ENCODE peak calls at places on chromosomes 16 and 17, in four cellular contexts. F is HL-60, N is K562, M is GM12878. Z is an unnamed sample.

GRCh38 chr17:17551361-17551760 is 40.1 kb downstream of the PEMT start:
- DNase-seq in F (no peak), M (no peak), N (no peak), Z (no peak)

GRCh38 chr16:1183235-1183907 is 30.5 kb downstream of the CACNA1H start:
- DNase-seq in M (no peak), N (no peak), F (no peak), Z (no peak)

GRCh38 chr17:9959377-9959981 is 54.4 kb upstream of the RCVRN start:
- DNase-seq in M (no peak), N (peak), F (peak), Z (peak)

GRCh38 chr16:23595951-23596720 is at the start of gene NDUFAB1:
- DNase-seq in N (peak), F (peak), M (peak), Z (peak)

GRCh38 chr17:17419621-17420020 is 57.2 kb upstream of the MED9 start:
- DNase-seq in N (no peak), M (no peak), F (no peak), Z (no peak)

GRCh38 chr17:77889866-77890760 is 68.4 kb upstream of the TNRC6C start:
- DNase-seq in N (no peak), M (no peak), F (no peak), Z (no peak)

GRCh38 chr17:59600169-59600568 is 19.5 kb upstream of the CLTC start:
- DNase-seq in N (no peak), F (no peak), M (no peak), Z (no peak)

GRCh38 chr17:49585422-49586027 is 9.9 kb downstream of the NXPH3 start:
- DNase-seq in F (no peak), N (peak), M (no peak), Z (no peak)

GRCh38 chr16:54944002-54944401 is 13.3 kb downstream of the IRX5 start:
- DNase-seq in M (no peak), F (no peak), N (no peak), Z (no peak)

GRCh38 chr16:23512168-23512695 is 1.9 kb upstream of the GGA2 start:
- DNase-seq in N (peak), M (no peak), F (no peak), Z (no peak)

GRCh38 chr17:81349397-81350319 is 45.6 kb upstream of the BAHCC1 start:
- DNase-seq in M (no peak), N (peak), F (no peak), Z (no peak)

GRCh38 chr17:82687871-82688270 is 10.6 kb downstream of the RAB40B start:
- DNase-seq in N (no peak), M (no peak), F (no peak), Z (no peak)

GRCh38 chr16:27779719-27780161 is 229.8 kb downstream of the KATNIP start:
- DNase-seq in M (no peak), F (no peak), N (peak), Z (no peak)

GRCh38 chr17:42969006-42969581 is 4.8 kb upstream of the AARSD1 start:
- DNase-seq in N (peak), F (peak), M (no peak), Z (no peak)

GRCh38 chr17:538096-538973 is 176.3 kb downstream of the VPS53 start:
- DNase-seq in N (no peak), F (no peak), M (no peak), Z (no peak)

GRCh38 chr16:61909074-61909473 is 127.2 kb downstream of the CDH8 start:
- DNase-seq in F (no peak), N (no peak), M (no peak), Z (no peak)

GRCh38 chr17:69978056-69978646 is 96.9 kb upstream of the KCNJ16 start:
- DNase-seq in N (no peak), M (no peak), F (no peak), Z (no peak)

GRCh38 chr17:82342361-82343079 is 9.0 kb upstream of the SECTM1 start:
- DNase-seq in M (no peak), F (no peak), N (no peak), Z (no peak)

GRCh38 chr17:53924530-53925455 is 102.1 kb downstream of the KIF2B start:
- DNase-seq in F (no peak), M (no peak), N (no peak), Z (no peak)

GRCh38 chr16:86899757-86900156 is 321.4 kb downstream of the FOXL1 start:
- DNase-seq in N (no peak), M (no peak), F (no peak), Z (no peak)

GRCh38 chr17:7686221-7687071 is 844 bp downstream of the TP53 start:
- DNase-seq in M (peak), F (peak), N (peak), Z (no peak)

GRCh38 chr16:1830213-1830612 is 3.2 kb downstream of the FAHD1 start:
- DNase-seq in F (no peak), N (no peak), M (no peak), Z (no peak)

GRCh38 chr16:55249936-55250335 is 74.1 kb upstream of the IRX6 start:
- DNase-seq in N (no peak), F (no peak), M (no peak), Z (no peak)

GRCh38 chr17:71902931-71903506 is 217.8 kb upstream of the SOX9 start:
- DNase-seq in N (no peak), M (no peak), F (no peak), Z (no peak)

GRCh38 chr17:79624658-79625478 is 14.0 kb upstream of the RBFOX3 start:
- DNase-seq in F (no peak), N (no peak), M (no peak), Z (no peak)

GRCh38 chr16:51818342-51818944 is 667.4 kb upstream of the SALL1 start:
- DNase-seq in F (peak), M (no peak), N (peak), Z (peak)

GRCh38 chr17:31310260-31310659 is 3.6 kb downstream of the EVI2B start:
- DNase-seq in F (peak), M (no peak), N (no peak), Z (no peak)

GRCh38 chr17:17975441-17975840 is 2.8 kb downstream of the DRC3 start:
- DNase-seq in M (no peak), F (peak), N (no peak), Z (no peak)

GRCh38 chr16:4677390-4677789 is 16.0 kb upstream of the NUDT16L1 start:
- DNase-seq in F (no peak), N (no peak), M (no peak), Z (no peak)

GRCh38 chr17:76558210-76559095 is 18.6 kb downstream of the PRCD start:
- DNase-seq in N (peak), M (no peak), F (peak), Z (no peak)

GRCh38 chr17:43467981-43468541 is 15.7 kb upstream of the DHX8 start:
- DNase-seq in M (no peak), F (no peak), N (no peak), Z (no peak)

GRCh38 chr16:49620158-49620867 is 235.6 kb downstream of the ZNF423 start:
- DNase-seq in N (peak), M (no peak), F (no peak), Z (no peak)

GRCh38 chr17:40331743-40332641 is 23.0 kb downstream of the RARA start:
- DNase-seq in N (no peak), F (no peak), M (no peak), Z (no peak)

GRCh38 chr17:50715471-50715870 is 3.9 kb upstream of the LUC7L3 start:
- DNase-seq in N (no peak), F (no peak), M (no peak), Z (no peak)

GRCh38 chr16:28298511-28298878 is 6.2 kb downstream of the SBK1 start:
- DNase-seq in M (no peak), N (no peak), F (no peak), Z (no peak)

GRCh38 chr17:39622380-39623006 is 4.3 kb upstream of the PPP1R1B start:
- DNase-seq in M (no peak), F (no peak), N (no peak), Z (no peak)

GRCh38 chr16:11151156-11151904 is 104.7 kb downstream of the SOCS1 start:
- DNase-seq in N (no peak), M (no peak), F (no peak), Z (no peak)

GRCh38 chr17:37025241-37025640 is 76.5 kb downstream of the AATF start:
- DNase-seq in F (no peak), N (no peak), M (no peak), Z (no peak)

GRCh38 chr17:75827291-75828050 is 16.7 kb downstream of the UNC13D start:
- DNase-seq in N (no peak), F (no peak), M (no peak), Z (peak)

GRCh38 chr16:13426736-13427135 is 493.2 kb upstream of the ERCC4 start:
- DNase-seq in F (no peak), M (no peak), N (no peak), Z (no peak)
- TF ChIP-seq SPI1 in F (no peak), M (no peak), N (no peak), Z (no peak)

DNA sequence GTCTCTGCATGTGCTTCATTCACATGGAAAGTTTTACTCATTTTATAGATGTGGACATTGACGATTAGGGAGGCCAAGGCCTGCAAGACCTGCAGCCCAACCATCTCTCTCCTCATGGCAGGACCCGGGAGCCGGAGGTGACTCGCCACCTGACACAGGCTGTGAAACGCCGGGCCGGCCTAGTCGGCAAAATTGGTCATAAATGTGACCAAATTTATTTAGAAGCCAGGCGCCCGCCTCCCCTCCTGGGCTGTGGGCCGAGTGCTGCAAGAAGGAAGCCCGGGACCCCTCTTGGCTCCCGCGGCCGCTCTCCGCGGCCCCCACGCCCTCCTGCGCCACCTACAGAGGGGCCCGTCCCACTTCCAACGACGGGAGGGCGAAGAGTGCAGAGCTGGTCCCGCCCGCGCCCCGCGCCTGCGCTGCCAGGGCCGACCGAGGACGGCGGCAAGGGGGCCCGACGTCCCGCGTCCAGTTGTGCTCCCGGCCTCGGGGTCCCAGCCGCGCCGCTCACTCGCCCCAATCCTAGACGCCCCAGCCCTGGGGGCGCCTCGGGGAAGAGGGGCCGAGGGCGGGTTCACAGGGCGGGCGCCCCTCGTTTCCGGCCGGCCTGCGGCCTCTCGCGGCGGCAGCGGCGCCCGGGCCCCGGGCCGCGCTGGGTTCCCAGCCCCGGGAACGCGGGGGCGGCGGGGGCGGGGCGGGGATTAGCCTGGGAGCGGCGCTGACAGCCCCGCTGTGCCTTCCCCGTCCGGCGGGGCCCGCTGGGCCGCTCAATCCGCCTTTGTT is 47.5 kb downstream of the WNT3 start:
- DNase-seq in N (peak), M (no peak), F (peak), Z (no peak)
- TF ChIP-seq SPI1 in N (no peak), M (no peak), F (no peak), Z (no peak)

DNA sequence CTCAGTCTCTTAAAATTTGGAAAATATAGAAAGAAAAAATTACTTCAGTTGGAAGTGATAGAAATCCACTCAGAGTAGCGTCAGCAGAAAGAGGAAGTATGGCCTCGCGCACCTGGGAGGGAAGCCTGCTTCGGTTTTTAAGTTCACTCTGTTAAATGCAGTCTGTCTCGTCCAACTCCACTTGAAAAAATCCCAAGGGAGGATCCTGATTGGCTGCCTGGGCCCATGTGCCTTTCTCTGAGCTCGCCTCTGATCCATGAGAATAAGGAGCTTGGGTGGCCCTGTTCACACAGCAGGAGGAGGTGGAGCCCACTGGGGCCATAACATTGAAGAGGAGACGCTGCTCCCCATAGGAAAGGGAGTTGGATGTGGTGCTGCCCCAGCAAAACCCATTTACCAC is 40.7 kb downstream of the DNAJA2 start:
- DNase-seq in N (peak), M (no peak), F (peak), Z (no peak)
- TF ChIP-seq SPI1 in N (peak), M (peak), F (peak), Z (peak)

GRCh38 chr16:57178793-57179212 is 7.0 kb downstream of the PSME3IP1 start:
- DNase-seq in F (no peak), M (no peak), N (no peak), Z (no peak)
- TF ChIP-seq SPI1 in F (no peak), M (no peak), N (no peak), Z (no peak)

GRCh38 chr17:48307814-48308411 is 122.1 kb downstream of the SKAP1 start:
- DNase-seq in N (peak), F (peak), M (no peak), Z (no peak)
- TF ChIP-seq SPI1 in N (no peak), F (no peak), M (no peak), Z (no peak)